ENCODE peak calls at places on chromosomes 12 and 14, in seven cellular contexts. E is GM06990; B is effector memory CD4-positive, alpha-beta T cell; M is CD8-positive, alpha-beta T cell; Y is uterus; U is brain microvascular endothelial cell; C is body of pancreas. T is an unnamed sample.

GRCh38 chr14:65096323-65097089 is 5.8 kb downstream of the MAX start:
- DNase-seq in C (no peak), U (peak), M (no peak), E (no peak), Y (no peak), B (no peak), T (no peak)

GRCh38 chr12:752673-753400 is 458 bp downstream of the WNK1 start:
- DNase-seq in E (peak), Y (no peak), B (peak), U (peak), M (no peak), C (peak), T (peak)

GRCh38 chr12:91413591-91413990 is 231.0 kb upstream of the DCN start:
- DNase-seq in E (no peak), C (no peak), U (peak), Y (no peak), B (no peak), M (no peak), T (no peak)

GRCh38 chr14:58864751-58865519 is 227.2 kb downstream of the DACT1 start:
- DNase-seq in B (no peak), Y (no peak), C (no peak), U (no peak), M (no peak), E (no peak), T (no peak)

GRCh38 chr12:12837025-12837872 is 24.1 kb downstream of the DDX47 start:
- DNase-seq in U (peak), M (no peak), B (no peak), C (peak), E (peak), Y (peak), T (peak)

GRCh38 chr14:68967459-68967940 is 11.6 kb downstream of the ACTN1 start:
- DNase-seq in C (no peak), Y (no peak), B (no peak), U (peak), E (no peak), M (no peak), T (no peak)

GRCh38 chr12:30013051-30013450 is 229.3 kb upstream of the TMTC1 start:
- DNase-seq in M (no peak), B (no peak), C (no peak), E (no peak), Y (no peak), U (no peak), T (no peak)

GRCh38 chr12:54544743-54545142 is 4.7 kb upstream of the PDE1B start:
- DNase-seq in Y (no peak), C (no peak), B (no peak), M (no peak), E (no peak), U (no peak), T (no peak)

GRCh38 chr14:52048641-52049204 is 20.1 kb downstream of the NID2 start:
- DNase-seq in Y (peak), C (no peak), E (no peak), B (no peak), M (no peak), U (peak), T (no peak)

GRCh38 chr12:115259968-115260806 is 576.2 kb upstream of the TBX3 start:
- DNase-seq in U (no peak), Y (no peak), B (no peak), C (no peak), M (no peak), E (no peak), T (no peak)

GRCh38 chr12:21980544-21980943 is 39.3 kb upstream of the ABCC9 start:
- DNase-seq in B (no peak), M (no peak), C (no peak), E (no peak), U (no peak), Y (no peak), T (no peak)

GRCh38 chr12:31488737-31489338 is 102.1 kb downstream of the DENND5B start:
- DNase-seq in B (no peak), C (no peak), E (no peak), U (no peak), Y (no peak), M (no peak), T (no peak)

GRCh38 chr12:68746572-68747180 is 700 bp downstream of the SLC35E3 start:
- DNase-seq in B (peak), U (peak), E (peak), C (peak), M (no peak), Y (peak), T (peak)

GRCh38 chr12:100254876-100255275 is 12.0 kb downstream of the DEPDC4 start:
- DNase-seq in B (no peak), U (no peak), E (no peak), C (no peak), M (no peak), Y (no peak), T (no peak)

GRCh38 chr12:87820524-87821194 is 208.5 kb downstream of the C12orf50 start:
- DNase-seq in M (no peak), E (no peak), Y (no peak), U (peak), B (no peak), C (no peak), T (no peak)

GRCh38 chr14:54567634-54568561 is 970 bp downstream of the SAMD4A start:
- DNase-seq in Y (peak), B (peak), M (peak), E (peak), U (peak), C (peak), T (peak)

GRCh38 chr12:57735198-57735855 is 3.2 kb downstream of the AGAP2 start:
- DNase-seq in B (no peak), E (no peak), C (no peak), M (no peak), U (no peak), Y (no peak), T (no peak)

GRCh38 chr12:68844788-68845695 is 37.1 kb downstream of the MDM2 start:
- DNase-seq in Y (no peak), B (no peak), U (no peak), M (no peak), E (no peak), C (no peak), T (no peak)

GRCh38 chr14:97994020-97994531 is 1196.9 kb downstream of the VRK1 start:
- DNase-seq in B (no peak), U (no peak), M (no peak), E (no peak), C (no peak), Y (no peak), T (peak)

GRCh38 chr12:80509781-80510556 is 65.9 kb downstream of the PTPRQ start:
- DNase-seq in E (no peak), Y (no peak), U (peak), B (no peak), M (no peak), C (no peak), T (no peak)

GRCh38 chr12:45259732-45260480 is 44.0 kb downstream of the ANO6 start:
- DNase-seq in E (no peak), M (no peak), Y (no peak), B (no peak), C (no peak), U (peak), T (no peak)

GRCh38 chr12:2194060-2194459 is 141.3 kb downstream of the CACNA1C start:
- DNase-seq in Y (no peak), M (no peak), C (no peak), E (no peak), U (no peak), B (no peak), T (no peak)

GRCh38 chr12:662541-663292 is 528 bp downstream of the NINJ2 start:
- DNase-seq in M (no peak), C (no peak), Y (no peak), U (no peak), B (no peak), E (no peak), T (no peak)

GRCh38 chr12:3202734-3203446 is 125.7 kb downstream of the TSPAN9 start:
- DNase-seq in U (no peak), C (peak), B (no peak), M (peak), E (no peak), Y (peak), T (peak)

GRCh38 chr12:47376937-47377336 is 297.2 kb upstream of the AMIGO2 start:
- DNase-seq in C (peak), U (no peak), M (no peak), Y (no peak), B (no peak), E (no peak), T (no peak)

GRCh38 chr12:53327435-53328042 is 6.1 kb upstream of the AAAS start:
- DNase-seq in U (no peak), Y (no peak), C (no peak), B (no peak), E (no peak), M (no peak), T (no peak)

GRCh38 chr14:48936352-48936751 is 649.8 kb downstream of the RPS29 start:
- DNase-seq in E (no peak), M (no peak), U (peak), C (no peak), B (no peak), Y (no peak), T (no peak)

GRCh38 chr14:80955434-80955939 is at the start of gene TSHR:
- DNase-seq in E (no peak), M (no peak), U (no peak), B (no peak), C (no peak), Y (peak), T (no peak)

DNA sequence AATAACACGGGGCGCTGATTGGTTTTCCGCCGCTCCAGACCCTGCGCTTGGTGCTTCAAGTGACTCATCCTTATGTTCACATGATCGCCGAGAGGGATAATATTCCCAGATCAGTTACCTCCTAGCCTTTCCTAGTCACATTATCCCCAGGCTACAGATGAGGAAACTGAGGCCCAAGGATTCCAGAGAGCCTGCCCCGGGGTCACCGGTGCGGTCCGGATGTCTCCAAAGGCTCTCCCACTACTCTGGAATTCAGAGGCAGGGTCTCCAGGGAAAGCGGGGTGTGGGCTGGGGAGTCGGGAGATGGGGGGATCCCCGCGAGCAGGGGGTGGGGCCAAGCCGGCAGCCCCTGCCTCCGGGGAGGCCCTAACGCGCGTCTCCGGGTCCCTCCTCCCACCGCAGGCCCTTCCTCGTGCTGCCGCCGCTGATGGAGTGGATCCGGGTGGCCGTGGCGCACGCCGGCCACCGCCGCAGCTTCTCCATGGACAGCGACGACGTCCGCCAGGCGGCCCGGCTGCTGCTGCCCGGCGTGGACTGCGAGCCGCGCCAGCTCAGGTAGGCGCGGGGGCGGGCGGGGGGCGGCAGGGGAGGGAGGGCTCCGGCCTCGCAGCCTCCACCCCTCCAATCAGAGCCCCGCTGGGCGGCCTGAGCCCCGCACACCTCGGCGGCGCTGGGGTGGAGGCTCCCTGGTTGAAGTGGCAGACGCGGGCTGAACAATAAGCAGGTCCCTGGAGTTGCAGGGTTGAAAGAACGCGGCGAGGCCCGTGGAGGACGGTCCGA is 104.7 kb upstream of the PWP1 start:
- DNase-seq in U (no peak), Y (no peak), C (no peak), M (no peak), E (no peak), B (no peak), T (no peak)
- H3K4me3 ChIP-seq in U (peak), Y (no peak), C (no peak), M (no peak), E (no peak), B (no peak), T (no peak)

GRCh38 chr14:24184104-24184970 is 4.3 kb downstream of the IPO4 start:
- DNase-seq in Y (no peak), C (no peak), B (no peak), U (no peak), E (no peak), M (no peak), T (no peak)
- H3K4me3 ChIP-seq in Y (no peak), C (no peak), B (no peak), U (no peak), E (no peak), M (no peak), T (no peak)

GRCh38 chr12:56486694-56487093 is 1.3 kb downstream of the GLS2 start:
- DNase-seq in M (no peak), U (no peak), B (no peak), C (no peak), E (no peak), Y (no peak), T (no peak)

GRCh38 chr12:56488041-56488955 is at the start of gene GLS2:
- DNase-seq in C (peak), B (peak), M (peak), U (peak), E (peak), Y (peak), T (peak)

GRCh38 chr12:56484566-56484965 is 3.4 kb downstream of the GLS2 start:
- DNase-seq in M (no peak), Y (no peak), B (no peak), E (no peak), U (no peak), C (no peak), T (no peak)

DNA sequence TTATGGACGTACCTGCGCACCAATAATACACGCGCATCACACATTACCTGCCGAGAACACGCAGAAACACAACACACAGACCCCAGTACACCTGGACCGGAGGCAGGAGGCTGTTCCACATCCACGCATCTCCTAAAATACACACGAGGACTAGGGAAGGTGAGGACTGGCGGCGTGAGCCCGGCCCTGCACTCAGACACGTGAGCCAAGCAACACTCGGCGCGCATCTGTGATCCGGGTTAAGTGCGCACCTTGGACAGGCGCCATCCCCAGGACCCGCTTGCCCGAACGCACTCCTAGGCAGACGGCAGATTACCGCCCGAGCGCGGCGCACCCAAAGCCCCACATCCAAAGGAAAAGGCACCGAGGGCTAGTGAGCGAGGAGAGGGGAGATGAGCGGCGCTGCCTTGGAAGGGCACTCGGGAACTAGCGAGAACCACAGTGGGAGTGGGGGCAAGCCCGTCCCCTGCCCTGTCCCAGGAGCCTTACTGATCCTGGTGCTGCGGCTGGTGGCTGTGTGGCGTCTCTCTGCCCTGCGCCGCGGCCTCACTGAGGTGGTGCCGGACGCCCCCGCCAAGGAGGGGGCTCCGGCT is 417 bp downstream of the GLS2 start:
- DNase-seq in B (no peak), Y (peak), C (peak), M (no peak), E (peak), U (no peak), T (no peak)
- H3K4me3 ChIP-seq in B (peak), Y (peak), C (peak), M (peak), E (peak), U (peak), T (peak)

DNA sequence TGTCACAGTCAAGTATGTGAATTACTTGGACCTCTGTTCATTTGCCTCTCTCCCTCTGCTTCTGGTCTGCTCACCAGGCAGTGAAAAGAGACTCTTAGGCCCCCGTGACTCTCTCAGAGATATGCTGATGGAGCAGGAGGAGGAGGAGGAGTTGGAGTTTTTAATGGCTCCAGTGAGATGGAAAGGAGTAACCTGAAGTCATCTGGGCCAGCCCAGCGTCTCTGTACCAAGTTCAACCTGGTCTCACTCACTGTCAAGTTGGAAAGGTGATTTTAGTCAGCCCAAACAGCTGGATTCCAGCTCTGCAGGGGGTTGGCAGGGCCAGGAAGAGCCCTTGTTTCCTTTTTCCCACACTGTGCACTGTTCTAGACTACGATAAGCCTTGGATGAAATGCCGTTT is 48.6 kb downstream of the SH2B3 start:
- DNase-seq in Y (no peak), B (no peak), M (no peak), E (no peak), C (peak), U (no peak), T (no peak)
- H3K4me3 ChIP-seq in Y (no peak), B (no peak), M (no peak), E (no peak), C (no peak), U (no peak), T (no peak)

GRCh38 chr14:60515696-60516284 is 6.8 kb downstream of the SIX6 start:
- DNase-seq in B (no peak), M (no peak), U (no peak), C (no peak), Y (no peak), E (no peak), T (no peak)
- H3K4me3 ChIP-seq in B (no peak), M (no peak), U (no peak), C (no peak), Y (no peak), E (no peak), T (no peak)

DNA sequence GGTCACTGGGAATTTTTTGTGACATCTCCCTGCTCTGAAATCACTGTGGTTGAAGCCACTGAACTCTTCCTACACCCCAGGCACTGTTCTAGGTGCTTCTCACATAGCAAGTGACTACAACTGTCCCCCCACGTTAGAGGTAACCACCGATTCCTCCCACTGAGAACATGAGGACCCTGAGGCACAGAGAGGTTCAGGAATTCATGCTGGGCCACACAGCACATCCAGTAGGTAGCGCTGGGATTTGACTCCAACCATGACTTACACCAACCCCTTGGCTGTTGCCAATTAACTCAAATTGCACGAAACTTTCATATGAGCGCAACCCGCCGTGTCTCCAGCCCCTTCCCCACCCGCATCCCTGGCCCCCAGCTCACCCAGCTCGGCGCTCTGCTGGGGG is 105.2 kb downstream of the RFLNA start:
- DNase-seq in B (no peak), C (no peak), U (no peak), Y (no peak), E (no peak), M (no peak), T (no peak)
- H3K4me3 ChIP-seq in B (no peak), C (no peak), U (no peak), Y (no peak), E (no peak), M (no peak), T (no peak)

DNA sequence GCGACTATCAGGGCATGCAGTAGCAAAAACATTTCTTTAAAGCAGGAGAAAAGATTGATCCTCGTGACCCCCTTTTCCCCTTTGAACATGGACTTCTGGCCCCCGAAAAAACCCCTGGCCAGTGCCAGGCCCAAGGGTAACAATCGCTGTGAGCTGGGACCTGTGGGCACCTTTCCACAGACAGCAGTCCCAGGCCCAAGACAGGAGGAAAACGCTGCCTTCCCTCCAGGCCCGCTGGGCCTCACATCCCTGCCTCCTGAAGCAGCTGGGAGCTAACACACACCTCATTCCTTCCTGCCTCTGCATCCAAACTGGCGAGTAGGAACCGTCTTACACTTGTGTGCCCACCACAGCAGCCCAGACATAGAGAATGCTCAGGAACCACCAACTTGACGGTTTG is 1.2 kb downstream of the VWF start:
- DNase-seq in B (no peak), M (no peak), E (no peak), Y (no peak), C (no peak), U (no peak), T (no peak)
- H3K4me3 ChIP-seq in B (no peak), M (no peak), E (no peak), Y (peak), C (no peak), U (no peak), T (no peak)

GRCh38 chr14:92645841-92646478 is 102.5 kb downstream of the LGMN start:
- DNase-seq in U (no peak), Y (no peak), B (no peak), C (no peak), M (no peak), E (no peak), T (no peak)
- H3K4me3 ChIP-seq in U (no peak), Y (no peak), B (no peak), C (no peak), M (no peak), E (no peak), T (no peak)

T was measured in naive thymus-derived CD4-positive, alpha-beta T cell.